ENCODE peak calls at places on chromosome 6, in six cellular contexts. M, N, S, K, X and H are unnamed samples.

GRCh38 chr6:105909084-105909483 is 177.1 kb upstream of the PRDM1 start:
- DNase-seq in M (no peak), N (no peak), S (no peak), K (no peak), X (no peak), H (no peak)

GRCh38 chr6:63802606-63803206 is 167.1 kb downstream of the PHF3 start:
- DNase-seq in M (no peak), N (no peak), S (no peak), K (no peak), X (peak; percentile 57), H (peak; percentile 3)

GRCh38 chr6:41222513-41222912 is 5.6 kb upstream of the TREML4 start:
- DNase-seq in M (no peak), N (no peak), S (no peak), K (no peak), X (no peak), H (no peak)

GRCh38 chr6:31898200-31899011 is 908 bp upstream of the EHMT2 start:
- DNase-seq in M (no peak), N (no peak), S (peak; percentile 61), K (no peak), X (peak; percentile 44), H (peak; percentile 75)

GRCh38 chr6:28490191-28490890 is 25.3 kb downstream of the GPX6 start:
- DNase-seq in M (no peak), N (no peak), S (no peak), K (no peak), X (no peak), H (no peak)

GRCh38 chr6:3383525-3383924 is 73.3 kb downstream of the SLC22A23 start:
- DNase-seq in M (no peak), N (no peak), S (peak; percentile 46), K (no peak), X (peak; percentile 44), H (no peak)

GRCh38 chr6:7269816-7270215 is 43.2 kb downstream of the SSR1 start:
- DNase-seq in M (no peak), N (no peak), S (no peak), K (no peak), X (no peak), H (no peak)

GRCh38 chr6:30493643-30494250 is 4.4 kb downstream of the HLA-E start:
- DNase-seq in M (peak; percentile 38), N (no peak), S (no peak), K (no peak), X (no peak), H (no peak)

GRCh38 chr6:143005816-143006215 is 54.9 kb upstream of the AIG1 start:
- DNase-seq in M (no peak), N (no peak), S (no peak), K (no peak), X (no peak), H (no peak)

GRCh38 chr6:13924146-13924948 is 405 bp upstream of the RNF182 start:
- DNase-seq in M (peak; percentile 66), N (peak; percentile 25), S (no peak), K (no peak), X (peak; percentile 57), H (no peak)

GRCh38 chr6:113184736-113185135 is 672.4 kb upstream of the MARCKS start:
- DNase-seq in M (no peak), N (peak; percentile 79), S (no peak), K (peak; percentile 65), X (peak; percentile 39), H (no peak)

GRCh38 chr6:14930366-14930989 is 315.4 kb upstream of the JARID2 start:
- DNase-seq in M (no peak), N (no peak), S (peak; percentile 74), K (no peak), X (no peak), H (no peak)

GRCh38 chr6:41917528-41917927 is 3.4 kb downstream of the MED20 start:
- DNase-seq in M (no peak), N (no peak), S (peak; percentile 88), K (no peak), X (peak; percentile 91), H (no peak)

GRCh38 chr6:21664263-21665081 is 70.9 kb downstream of the SOX4 start:
- DNase-seq in M (peak; percentile 56), N (peak; percentile 31), S (peak; percentile 14), K (peak; percentile 74), X (peak; percentile 41), H (no peak)

GRCh38 chr6:17972978-17973622 is 14.3 kb downstream of the KIF13A start:
- DNase-seq in M (no peak), N (no peak), S (no peak), K (no peak), X (peak; percentile 42), H (no peak)

GRCh38 chr6:16498237-16498636 is 259.9 kb downstream of the GMPR start:
- DNase-seq in M (no peak), N (no peak), S (peak; percentile 86), K (no peak), X (no peak), H (no peak)

GRCh38 chr6:124339610-124340339 is 536.1 kb downstream of the NKAIN2 start:
- DNase-seq in M (no peak), N (no peak), S (no peak), K (no peak), X (no peak), H (no peak)

GRCh38 chr6:73476722-73477121 is 15.2 kb downstream of the MTO1 start:
- DNase-seq in M (no peak), N (no peak), S (no peak), K (no peak), X (no peak), H (no peak)

DNA sequence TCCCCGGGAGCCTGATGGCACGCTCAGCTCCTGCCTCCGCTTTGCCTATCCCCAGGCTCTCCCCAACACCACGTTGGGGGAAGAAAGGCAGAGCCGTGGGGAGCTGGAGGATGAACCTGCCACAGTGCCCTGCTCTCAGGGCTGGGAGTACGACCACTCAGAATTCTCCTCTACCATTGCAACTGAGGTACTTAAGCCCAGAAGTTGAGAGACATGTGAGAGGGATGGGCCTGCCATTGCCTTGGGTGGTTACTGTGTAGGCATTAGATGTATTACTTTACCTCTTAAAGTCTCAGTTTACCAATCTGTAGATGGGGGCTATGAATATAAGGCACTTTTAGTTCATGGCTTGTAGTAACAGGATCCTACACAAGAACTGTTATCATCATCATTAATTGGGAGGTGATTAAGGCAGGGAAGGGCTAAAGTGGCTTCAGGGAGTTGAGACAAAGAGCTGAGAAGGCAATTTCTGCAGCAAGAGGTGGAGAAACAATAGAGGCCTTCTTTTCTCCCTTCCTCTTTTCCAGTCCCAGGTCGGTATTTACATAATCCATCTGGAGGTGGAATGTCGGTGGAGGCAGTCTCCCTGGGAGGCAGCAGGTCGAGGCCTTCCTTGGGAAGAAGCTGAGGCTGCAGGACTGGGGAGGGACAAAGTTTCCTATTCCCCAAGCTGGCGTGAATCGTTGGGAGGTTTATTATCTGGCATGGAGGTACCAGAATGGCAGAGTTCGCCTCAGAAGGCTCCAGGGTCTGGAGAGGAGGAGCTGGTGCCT is 691 bp downstream of the SLC22A7 start:
- DNase-seq in M (no peak), N (no peak), S (no peak), K (no peak), X (no peak), H (no peak)
- H3K27ac ChIP-seq in M (no peak overlapping the region), N (no peak overlapping the region), S (no peak overlapping the region), K (no peak overlapping the region), X (no peak overlapping the region), H (no peak overlapping the region)

GRCh38 chr6:138483911-138484731 is 15.2 kb downstream of the NHSL1 start:
- DNase-seq in M (no peak), N (no peak), S (no peak), K (no peak), X (no peak), H (no peak)

GRCh38 chr6:138486249-138487121 is 12.8 kb downstream of the NHSL1 start:
- DNase-seq in M (no peak), N (no peak), S (peak; percentile 79), K (no peak), X (no peak), H (no peak)

GRCh38 chr6:138487122-138487604 is 12.1 kb downstream of the NHSL1 start:
- DNase-seq in M (no peak), N (no peak), S (no peak), K (no peak), X (peak; percentile 76), H (no peak)

GRCh38 chr6:138485586-138486248 is 13.6 kb downstream of the NHSL1 start:
- DNase-seq in M (no peak), N (no peak), S (no peak), K (no peak), X (peak; percentile 4), H (no peak)

DNA sequence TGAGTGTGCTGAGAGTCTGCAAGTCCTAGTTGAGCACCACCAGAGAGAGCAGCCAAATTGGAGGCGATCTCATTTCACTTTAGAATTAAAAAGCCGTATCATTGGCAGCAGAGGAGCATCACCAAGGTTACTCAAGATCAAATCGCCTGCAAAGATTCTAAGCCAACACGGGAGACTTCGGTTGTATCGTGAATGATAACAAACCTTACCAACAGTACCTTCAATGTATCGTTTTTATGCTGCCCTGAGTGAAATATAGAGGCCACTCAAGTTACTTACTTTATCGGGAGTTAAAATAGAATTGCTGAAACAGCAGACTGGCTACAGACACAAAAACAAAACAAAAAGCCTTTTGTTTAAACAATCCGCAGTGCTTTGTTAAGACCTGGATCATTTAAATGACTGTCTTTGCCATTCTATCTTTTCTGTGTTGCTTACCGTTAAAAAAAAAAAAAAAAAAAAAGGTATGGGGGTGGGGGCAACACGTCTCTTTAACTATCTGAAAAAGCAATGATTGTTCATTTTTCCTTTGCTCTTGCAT is 14.2 kb downstream of the NHSL1 start:
- DNase-seq in M (no peak), N (no peak), S (no peak), K (no peak), X (peak; percentile 36), H (no peak)
- H3K4me3 ChIP-seq in M (no peak overlapping the region), N (peak overlapping the region; percentile 37), S (no peak overlapping the region), K (no peak overlapping the region), X (no peak overlapping the region), H (no peak overlapping the region)

DNA sequence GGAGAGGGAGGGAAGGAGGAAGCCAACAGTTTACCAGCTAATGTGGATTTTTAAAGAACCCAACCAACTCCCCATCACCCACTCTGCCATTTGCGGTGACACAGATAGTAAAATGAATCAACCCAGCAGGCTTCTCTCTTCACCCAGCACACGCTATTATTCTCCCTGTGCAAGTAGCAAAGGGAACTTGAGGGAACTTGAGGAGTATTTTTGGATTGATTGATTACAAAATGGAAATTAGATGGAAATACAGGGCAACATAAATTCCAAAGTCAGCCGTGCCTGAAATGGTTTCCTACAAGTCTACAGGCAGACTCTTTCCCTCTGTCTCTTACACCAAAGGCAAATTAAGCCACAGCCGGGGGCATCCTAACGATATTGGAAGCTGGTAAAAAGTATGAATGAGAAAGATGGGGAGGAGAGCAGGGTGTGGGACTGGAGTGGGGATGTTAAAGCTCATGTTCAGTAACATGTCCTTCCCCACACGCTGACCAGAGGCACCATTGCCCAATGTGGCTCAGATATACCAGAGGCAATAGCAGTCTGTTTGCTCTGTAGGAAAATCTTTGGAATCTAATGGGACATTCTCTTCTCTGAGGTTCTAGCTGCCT is 130.0 kb downstream of the SASH1 start:
- DNase-seq in M (no peak), N (no peak), S (no peak), K (no peak), X (no peak), H (no peak)
- H3K27ac ChIP-seq in M (no peak overlapping the region), N (peak overlapping the region; percentile 66), S (no peak overlapping the region), K (peak overlapping the region; percentile 37), X (no peak overlapping the region), H (no peak overlapping the region)

GRCh38 chr6:37831457-37831856 is 11.9 kb downstream of the ZFAND3 start:
- DNase-seq in M (no peak), N (no peak), S (no peak), K (no peak), X (no peak), H (no peak)
- H3K4me3 ChIP-seq in M (no peak overlapping the region), N (no peak overlapping the region), S (no peak overlapping the region), K (no peak overlapping the region), X (no peak overlapping the region), H (no peak overlapping the region)